ENCODE peak calls at places on chromosomes 7 and 10, in eight cellular contexts. B is NCI-H1048; T is CD4-positive, alpha-beta T cell; I is CD8-positive, alpha-beta T cell; D is NCI-H2081; O is fibroblast of the conjunctiva; Y is GM23248; H is stromal cell of bone marrow. N is an unnamed sample.

GRCh38 chr10:121831237-121831636 is 96.6 kb downstream of the ATE1 start:
- DNase-seq in B (no peak), T (no peak), O (no peak), D (no peak), I (no peak), H (no peak), Y (no peak), N (no peak)

GRCh38 chr7:18347170-18347569 is 148.4 kb upstream of the HDAC9 start:
- DNase-seq in T (no peak), H (peak), D (no peak), Y (peak), B (no peak), O (no peak), I (no peak), N (no peak)

GRCh38 chr10:44353128-44353390 is 31.8 kb downstream of the CXCL12 start:
- DNase-seq in O (no peak), H (no peak), Y (no peak), I (no peak), B (no peak), T (no peak), D (no peak), N (no peak)

GRCh38 chr10:117391436-117392205 is 16.4 kb upstream of the PDZD8 start:
- DNase-seq in D (no peak), T (no peak), H (peak), O (no peak), I (no peak), B (no peak), Y (peak), N (no peak)

GRCh38 chr7:142445019-142445686 is 187.3 kb upstream of the PRSS58 start:
- DNase-seq in Y (no peak), O (no peak), D (no peak), H (no peak), T (peak), I (peak), B (no peak), N (peak)

GRCh38 chr7:85130702-85131101 is 56.2 kb downstream of the SEMA3D start:
- DNase-seq in B (no peak), O (no peak), T (no peak), H (no peak), I (no peak), D (peak), Y (no peak), N (no peak)

GRCh38 chr7:47688311-47689100 is 106.6 kb upstream of the TNS3 start:
- DNase-seq in Y (no peak), B (no peak), H (no peak), I (no peak), T (no peak), O (no peak), D (no peak), N (no peak)

GRCh38 chr7:150408393-150409299 is 29.5 kb downstream of the ZNF775 start:
- DNase-seq in T (no peak), D (no peak), B (no peak), Y (no peak), I (no peak), H (no peak), O (no peak), N (no peak)

GRCh38 chr10:127649642-127650041 is 87.3 kb upstream of the FOXI2 start:
- DNase-seq in D (no peak), T (no peak), I (no peak), H (no peak), O (no peak), B (no peak), Y (peak), N (peak)

GRCh38 chr7:81882086-81882485 is 112.2 kb upstream of the HGF start:
- DNase-seq in T (no peak), D (no peak), B (no peak), O (no peak), Y (peak), I (no peak), H (no peak), N (no peak)

GRCh38 chr10:24503627-24504320 is 219.9 kb downstream of the ARHGAP21 start:
- DNase-seq in D (no peak), O (peak), I (no peak), B (no peak), Y (peak), T (no peak), H (peak), N (peak)

GRCh38 chr10:29926649-29927048 is 132.7 kb downstream of the JCAD start:
- DNase-seq in O (peak), B (no peak), Y (peak), D (no peak), H (peak), T (no peak), I (no peak), N (no peak)

GRCh38 chr10:62459072-62459471 is 84.9 kb downstream of the ZNF365 start:
- DNase-seq in B (no peak), I (no peak), Y (peak), H (peak), O (peak), D (no peak), T (no peak), N (no peak)

GRCh38 chr7:125450749-125451148 is 521.1 kb upstream of the POT1 start:
- DNase-seq in D (no peak), T (no peak), Y (no peak), O (no peak), H (no peak), I (no peak), B (no peak), N (no peak)

GRCh38 chr10:45373783-45374450 is at the start of gene ALOX5:
- DNase-seq in H (no peak), O (no peak), T (no peak), B (peak), Y (peak), I (no peak), D (peak), N (peak)

GRCh38 chr7:116588641-116589594 is 64.1 kb downstream of the CAV1 start:
- DNase-seq in B (peak), Y (peak), D (peak), I (no peak), H (peak), O (no peak), T (no peak), N (peak)

GRCh38 chr7:134627775-134628153 is 18.9 kb upstream of the BPGM start:
- DNase-seq in O (no peak), H (no peak), I (no peak), Y (no peak), D (no peak), T (no peak), B (no peak), N (no peak)